ENCODE peak calls at places on chromosomes 13 and 19, in five cellular contexts. V, Q, B, S and U are unnamed samples.

GRCh38 chr13:63699948-63700347 is 2284.3 kb upstream of the PCDH20 start:
- DNase-seq in Q (no peak), V (no peak), B (no peak), S (no peak), U (no peak)

GRCh38 chr13:28611654-28612131 is 47.2 kb upstream of the POMP start:
- DNase-seq in Q (no peak), B (no peak), S (no peak), V (peak; percentile 22), U (peak; percentile 53)

GRCh38 chr19:19750131-19750841 is 17.4 kb upstream of the ZNF14 start:
- DNase-seq in V (no peak), B (no peak), S (peak; percentile 15), Q (no peak), U (no peak)

GRCh38 chr19:30150626-30151025 is 208.6 kb downstream of the URI1 start:
- DNase-seq in V (no peak), B (no peak), Q (no peak), S (no peak), U (peak; percentile 3)

GRCh38 chr13:97905517-97905916 is 48.0 kb upstream of the IPO5 start:
- DNase-seq in B (no peak), S (no peak), Q (no peak), V (no peak), U (no peak)

GRCh38 chr19:35006342-35006998 is 6.3 kb downstream of the GRAMD1A start:
- DNase-seq in V (peak; percentile 89), Q (no peak), S (no peak), B (no peak), U (no peak)

GRCh38 chr13:62931901-62932883 is 1516.5 kb upstream of the PCDH20 start:
- DNase-seq in Q (peak; percentile 7), S (no peak), B (no peak), V (peak; percentile 13), U (peak; percentile 60)

GRCh38 chr13:56706485-56706884 is 434.2 kb upstream of the PRR20A start:
- DNase-seq in Q (no peak), S (no peak), V (no peak), B (no peak), U (no peak)

GRCh38 chr19:610801-611505 is 21.3 kb downstream of the HCN2 start:
- DNase-seq in B (peak; percentile 40), Q (peak; percentile 68), V (peak; percentile 71), S (peak; percentile 83), U (peak; percentile 47)

GRCh38 chr19:12782424-12783225 is 7.3 kb upstream of the HOOK2 start:
- DNase-seq in S (peak; percentile 85), V (peak; percentile 92), Q (peak; percentile 77), B (peak; percentile 80), U (peak; percentile 67)

GRCh38 chr13:44058586-44059238 is 179.0 kb downstream of the LACC1 start:
- DNase-seq in B (no peak), Q (no peak), V (no peak), S (no peak), U (no peak)

GRCh38 chr19:35856001-35856400 is 710 bp upstream of the KIRREL2 start:
- DNase-seq in V (no peak), B (no peak), S (no peak), Q (no peak), U (no peak)

GRCh38 chr13:73325351-73326214 is 266.8 kb downstream of the KLF5 start:
- DNase-seq in S (no peak), V (no peak), B (no peak), Q (no peak), U (no peak)

GRCh38 chr13:113110048-113110851 is 4.7 kb downstream of the F7 start:
- DNase-seq in S (no peak), V (no peak), Q (peak; percentile 15), B (no peak), U (no peak)

GRCh38 chr13:43883636-43884035 is 3.9 kb downstream of the LACC1 start:
- DNase-seq in Q (peak; percentile 16), B (no peak), V (no peak), S (no peak), U (no peak)

GRCh38 chr13:45162821-45163220 is 38.0 kb downstream of the KCTD4 start:
- DNase-seq in V (peak; percentile 92), S (no peak), B (no peak), Q (peak; percentile 81), U (no peak)

GRCh38 chr19:53621885-53622710 is 9.7 kb upstream of the DPRX start:
- DNase-seq in V (peak; percentile 6), Q (no peak), B (no peak), S (no peak), U (peak; percentile 44)

GRCh38 chr13:60431108-60431700 is 34.2 kb downstream of the TDRD3 start:
- DNase-seq in Q (peak; percentile 56), S (no peak), B (no peak), V (peak; percentile 83), U (peak; percentile 84)

GRCh38 chr19:41356984-41357739 is 3.4 kb upstream of the TGFB1 start:
- DNase-seq in Q (no peak), B (no peak), S (no peak), V (no peak), U (no peak)

GRCh38 chr13:110593430-110594130 is 21.8 kb upstream of the NAXD start:
- DNase-seq in V (peak; percentile 76), B (no peak), S (peak; percentile 81), Q (peak; percentile 71), U (peak; percentile 86)

GRCh38 chr19:45643024-45643926 is 4.1 kb upstream of the EML2 start:
- DNase-seq in V (peak; percentile 82), B (peak; percentile 98), S (peak; percentile 87), Q (peak; percentile 79), U (peak; percentile 97)

GRCh38 chr13:68927387-68928026 is 1180.1 kb upstream of the ATXN8OS start:
- DNase-seq in V (no peak), Q (no peak), B (no peak), S (no peak), U (peak; percentile 68)